ENCODE peak calls at places on chromosomes 1 and 21, in four cellular contexts. T, F, C and I are unnamed samples.

GRCh38 chr1:70204578-70204977 is 801 bp downstream of the LRRC40 start:
- DNase-seq in T (no peak), F (no peak), C (no peak), I (no peak)

GRCh38 chr1:184499626-184500025 is 112.8 kb downstream of the C1orf21 start:
- DNase-seq in T (no peak), F (no peak), C (no peak), I (no peak)

GRCh38 chr1:183576537-183576936 is 13.7 kb downstream of the NCF2 start:
- DNase-seq in T (no peak), F (no peak), C (peak), I (no peak)

GRCh38 chr1:93483606-93484005 is 35.7 kb downstream of the FNBP1L start:
- DNase-seq in T (no peak), F (no peak), C (no peak), I (no peak)

GRCh38 chr1:50231209-50231608 is 122.5 kb downstream of the ELAVL4 start:
- DNase-seq in T (no peak), F (no peak), C (no peak), I (no peak)

GRCh38 chr1:219385786-219386427 is 212.2 kb downstream of the LYPLAL1 start:
- DNase-seq in T (no peak), F (no peak), C (no peak), I (peak)

GRCh38 chr1:219959540-219960208 is 31.3 kb upstream of the SLC30A10 start:
- DNase-seq in T (no peak), F (no peak), C (no peak), I (no peak)

GRCh38 chr21:43192501-43193081 is 23.8 kb downstream of the CRYAA start:
- DNase-seq in T (peak), F (no peak), C (peak), I (peak)